ENCODE peak calls at places on chromosomes 3 and 15, in six cellular contexts. H is EH; J is stimulated activated CD4-positive, alpha-beta T cell treated with anti-CD3 and anti-CD28 coated beads, TNF-alpha, amount 100 ng/mL, for 48 hours; U is NCI-H187; W is mucosa of gallbladder; G is RWPE1. P is an unnamed sample.

GRCh38 chr3:173410836-173411235 is 13.3 kb downstream of the NLGN1 start:
- DNase-seq in H (no peak), J (no peak), U (peak), W (no peak), G (no peak), P (no peak)

GRCh38 chr3:192772495-192772894 is 45.2 kb upstream of the FGF12 start:
- DNase-seq in H (peak), J (no peak), U (peak), W (no peak), G (peak), P (peak)

GRCh38 chr3:31307131-31307785 is 225.5 kb upstream of the STT3B start:
- DNase-seq in H (no peak), J (no peak), U (no peak), W (no peak), G (no peak), P (no peak)

GRCh38 chr15:41354371-41354770 is 21.7 kb downstream of the NUSAP1 start:
- DNase-seq in H (no peak), J (no peak), U (no peak), W (no peak), G (no peak), P (no peak)

GRCh38 chr15:86877171-86877631 is 797.5 kb downstream of the AGBL1 start:
- DNase-seq in H (no peak), J (no peak), U (no peak), W (no peak), G (no peak), P (no peak)

GRCh38 chr3:167653155-167653554 is 587 bp downstream of the WDR49 start:
- DNase-seq in H (no peak), J (no peak), U (no peak), W (no peak), G (no peak), P (no peak)

GRCh38 chr15:88894348-88894818 is 961 bp downstream of the HAPLN3 start:
- DNase-seq in H (no peak), J (peak), U (no peak), W (peak), G (peak), P (no peak)

GRCh38 chr3:50246517-50246954 is 10.5 kb downstream of the GNAI2 start:
- DNase-seq in H (peak), J (peak), U (no peak), W (no peak), G (peak), P (peak)

GRCh38 chr15:39114690-39115378 is 466.0 kb upstream of the THBS1 start:
- DNase-seq in H (no peak), J (no peak), U (no peak), W (no peak), G (peak), P (no peak)

GRCh38 chr3:56775931-56776461 is 25.8 kb downstream of the ARHGEF3 start:
- DNase-seq in H (no peak), J (no peak), U (no peak), W (no peak), G (no peak), P (no peak)

GRCh38 chr15:87033056-87033455 is 953.4 kb downstream of the AGBL1 start:
- DNase-seq in H (peak), J (no peak), U (no peak), W (no peak), G (no peak), P (peak)